ENCODE peak calls at places on chromosome 17, in four cellular contexts. A, D, L and C are unnamed samples.

GRCh38 chr17:81537343-81537855 is 9.2 kb downstream of the FSCN2 start:
- DNase-seq in A (no peak), D (no peak), L (peak), C (no peak)

GRCh38 chr17:81636505-81637288 is at the start of the genes NPLOC4 and TSPAN10:
- DNase-seq in A (peak), D (peak), L (peak), C (peak)

GRCh38 chr17:34926661-34927060 is 34.6 kb downstream of the CCT6B start:
- DNase-seq in A (no peak), D (no peak), L (no peak), C (no peak)

GRCh38 chr17:77451271-77451893 is 310.6 kb downstream of the SEC14L1 start:
- DNase-seq in A (no peak), D (peak), L (peak), C (peak)

GRCh38 chr17:45233423-45233924 is 11.8 kb downstream of the FMNL1 start:
- DNase-seq in A (no peak), D (no peak), L (no peak), C (no peak)

GRCh38 chr17:27751622-27752490 is 48.5 kb downstream of the NOS2 start:
- DNase-seq in A (no peak), D (no peak), L (no peak), C (no peak)

GRCh38 chr17:68624381-68624780 is 23.2 kb upstream of the FAM20A start:
- DNase-seq in A (no peak), D (no peak), L (no peak), C (no peak)

GRCh38 chr17:40598928-40599627 is 33.8 kb upstream of the CCR7 start:
- DNase-seq in A (no peak), D (no peak), L (peak), C (no peak)

GRCh38 chr17:81280571-81280970 is 14.5 kb downstream of the SLC38A10 start:
- DNase-seq in A (no peak), D (no peak), L (no peak), C (no peak)

GRCh38 chr17:9098242-9098641 is 76.9 kb downstream of the NTN1 start:
- DNase-seq in A (no peak), D (no peak), L (no peak), C (no peak)

GRCh38 chr17:81556175-81556691 is 4.1 kb upstream of the FAAP100 start:
- DNase-seq in A (peak), D (no peak), L (no peak), C (no peak)

GRCh38 chr17:69018022-69018615 is 42.6 kb downstream of the ABCA9 start:
- DNase-seq in A (no peak), D (no peak), L (no peak), C (no peak)

GRCh38 chr17:67520916-67521772 is 144.1 kb downstream of the PITPNC1 start:
- DNase-seq in A (no peak), D (no peak), L (no peak), C (no peak)

GRCh38 chr17:32497431-32498205 is 10.8 kb downstream of the CDK5R1 start:
- DNase-seq in A (no peak), D (no peak), L (no peak), C (no peak)

GRCh38 chr17:350706-351435 is 1.7 kb downstream of the RPH3AL start:
- DNase-seq in A (peak), D (peak), L (no peak), C (peak)

GRCh38 chr17:63944736-63945499 is 12.8 kb upstream of the CD79B start:
- DNase-seq in A (no peak), D (no peak), L (no peak), C (peak)

GRCh38 chr17:77529328-77529650 is 388.5 kb downstream of the SEC14L1 start:
- DNase-seq in A (no peak), D (no peak), L (no peak), C (no peak)

GRCh38 chr17:4448197-4448980 is 14.6 kb downstream of the SPNS3 start:
- DNase-seq in A (no peak), D (no peak), L (no peak), C (no peak)

GRCh38 chr17:6455321-6455705 is 11.1 kb downstream of the PIMREG start:
- DNase-seq in A (no peak), D (no peak), L (peak), C (no peak)

GRCh38 chr17:82884923-82885322 is 45.1 kb upstream of the ZNF750 start:
- DNase-seq in A (no peak), D (no peak), L (peak), C (no peak)

GRCh38 chr17:45143767-45144198 is 4.5 kb upstream of the HEXIM1 start:
- DNase-seq in A (no peak), D (peak), L (peak), C (peak)

GRCh38 chr17:82358467-82359350 is at the start of gene TEX19:
- DNase-seq in A (no peak), D (no peak), L (no peak), C (no peak)

GRCh38 chr17:42667088-42667951 is 8.2 kb downstream of the TUBG2 start:
- DNase-seq in A (peak), D (no peak), L (no peak), C (no peak)

GRCh38 chr17:65190467-65191095 is 53.4 kb downstream of the RGS9 start:
- DNase-seq in A (no peak), D (no peak), L (no peak), C (no peak)

GRCh38 chr17:80969030-80969673 is 22.5 kb upstream of the CHMP6 start:
- DNase-seq in A (no peak), D (no peak), L (no peak), C (no peak)

GRCh38 chr17:29840884-29841283 is 89.1 kb downstream of the SSH2 start:
- DNase-seq in A (peak), D (no peak), L (no peak), C (no peak)

GRCh38 chr17:43891851-43892671 is 15.3 kb downstream of the MPP2 start:
- DNase-seq in A (no peak), D (no peak), L (no peak), C (no peak)